ENCODE peak calls at places on chromosomes 6 and 20, in four cellular contexts. Y is H1, D is H9, P is IMR-90. Q is an unnamed sample.

GRCh38 chr6:134317471-134318131 is at the start of gene SGK1:
- DNase-seq in Y (peak; percentile 66), D (peak; percentile 65), P (peak; percentile 49), Q (peak; percentile 62)

GRCh38 chr6:110874880-110875547 is 429 bp downstream of the AMD1 start:
- DNase-seq in Y (no peak), D (no peak), P (no peak), Q (no peak)

GRCh38 chr6:41718828-41719227 is 16.6 kb downstream of the TFEB start:
- DNase-seq in Y (no peak), D (no peak), P (no peak), Q (no peak)

GRCh38 chr20:44068780-44069191 is 118.2 kb downstream of the JPH2 start:
- DNase-seq in Y (no peak), D (no peak), P (no peak), Q (no peak)

GRCh38 chr20:4811661-4812181 is 90.0 kb downstream of the PRND start:
- DNase-seq in Y (no peak), D (no peak), P (no peak), Q (no peak)

GRCh38 chr20:43248341-43248740 is 58.6 kb upstream of the PTPRT start:
- DNase-seq in Y (no peak), D (no peak), P (no peak), Q (no peak)

GRCh38 chr6:151175924-151176445 is 63.8 kb upstream of the AKAP12 start:
- DNase-seq in Y (no peak), D (peak; percentile 44), P (no peak), Q (peak; percentile 50)

GRCh38 chr20:64228751-64229518 is 26.6 kb upstream of the PCMTD2 start:
- DNase-seq in Y (no peak), D (no peak), P (no peak), Q (no peak)

GRCh38 chr6:136723780-136724179 is 68.5 kb downstream of the MAP3K5 start:
- DNase-seq in Y (no peak), D (no peak), P (no peak), Q (no peak)

GRCh38 chr20:19438488-19438887 is 226.0 kb downstream of the SLC24A3 start:
- DNase-seq in Y (no peak), D (no peak), P (no peak), Q (no peak)

GRCh38 chr6:48151142-48151541 is 40.1 kb upstream of the PTCHD4 start:
- DNase-seq in Y (no peak), D (no peak), P (no peak), Q (no peak)

GRCh38 chr6:167966540-167966905 is 30.9 kb upstream of the KIF25 start:
- DNase-seq in Y (no peak), D (no peak), P (no peak), Q (no peak)

GRCh38 chr6:7138921-7139358 is 31.2 kb downstream of the RREB1 start:
- DNase-seq in Y (no peak), D (peak; percentile 64), P (no peak), Q (peak; percentile 93)

GRCh38 chr6:25627001-25627400 is 25.0 kb upstream of the SCGN start:
- DNase-seq in Y (no peak), D (peak; percentile 66), P (no peak), Q (peak; percentile 65)

GRCh38 chr6:16129623-16130243 is 847 bp downstream of the MYLIP start:
- DNase-seq in Y (peak; percentile 56), D (peak; percentile 36), P (peak; percentile 5), Q (peak; percentile 51)

GRCh38 chr6:10401004-10401536 is 13.8 kb downstream of the TFAP2A start:
- DNase-seq in Y (no peak), D (no peak), P (no peak), Q (peak; percentile 49)

GRCh38 chr6:159527351-159527750 is 165.7 kb downstream of the SOD2 start:
- DNase-seq in Y (no peak), D (no peak), P (no peak), Q (peak; percentile 51)

GRCh38 chr6:7107578-7108195 is at the start of gene RREB1:
- DNase-seq in Y (peak; percentile 74), D (peak; percentile 70), P (peak; percentile 54), Q (peak; percentile 82)

DNA sequence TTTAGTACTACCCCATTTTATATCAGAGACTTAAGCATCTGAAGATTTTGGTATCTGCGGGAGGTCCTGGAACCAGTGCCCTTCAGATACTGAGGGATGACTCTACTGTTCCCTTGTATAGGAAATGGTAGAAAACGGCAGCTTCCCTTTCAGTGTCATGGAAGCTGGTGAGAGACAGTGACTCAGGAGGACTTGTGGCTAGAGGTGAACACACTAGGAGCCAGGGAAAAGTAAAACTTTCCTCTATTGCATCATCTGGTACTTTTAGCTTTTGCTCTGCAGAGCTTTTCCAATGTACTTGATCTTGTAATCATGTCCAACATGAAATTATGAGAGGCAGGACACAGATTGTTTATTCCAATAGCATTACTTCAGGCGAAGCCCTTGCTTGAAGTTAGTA is 45.0 kb downstream of the RNF144B start:
- DNase-seq in Y (no peak), D (no peak), P (peak; percentile 89), Q (peak; percentile 31)
- H3K4me1 ChIP-seq in Y (no peaks in the 10 kb centered on the region), D (peaks cover 2% of the 10 kb centered on the region), P (peaks cover 7% of the 10 kb centered on the region), Q (no peaks in the 10 kb centered on the region)

GRCh38 chr20:49909499-49910339 is 5.6 kb downstream of the SPATA2 start:
- DNase-seq in Y (no peak), D (no peak), P (no peak), Q (peak; percentile 64)
- H3K79me1 ChIP-seq in Y (peaks cover 12% of the 10 kb centered on the region), D (peaks cover 5% of the 10 kb centered on the region), P (peaks cover 76% of the 10 kb centered on the region), Q (peaks cover 26% of the 10 kb centered on the region)

GRCh38 chr6:90370493-90370959 is 73.9 kb upstream of the BACH2 start:
- DNase-seq in Y (no peak), D (no peak), P (peak; percentile 34), Q (peak; percentile 54)

GRCh38 chr6:90374201-90374600 is 77.6 kb upstream of the BACH2 start:
- DNase-seq in Y (no peak), D (no peak), P (no peak), Q (no peak)

GRCh38 chr6:90375681-90376439 is 79.2 kb upstream of the BACH2 start:
- DNase-seq in Y (no peak), D (no peak), P (peak; percentile 87), Q (no peak)
- H4K5ac ChIP-seq in Y (no peak overlapping the region), D (no peak overlapping the region), P (peak overlapping the region; percentile 18), Q (no peak overlapping the region)

GRCh38 chr6:109474995-109475394 is 8.0 kb downstream of the ZBTB24 start:
- DNase-seq in Y (no peak), D (no peak), P (no peak), Q (no peak)
- H3K4me1 ChIP-seq in Y (no peaks in the 10 kb centered on the region), D (peaks cover 3% of the 10 kb centered on the region), P (peaks cover 7% of the 10 kb centered on the region), Q (peaks cover 2% of the 10 kb centered on the region)

GRCh38 chr6:18226451-18226850 is 37.9 kb downstream of the DEK start:
- DNase-seq in Y (peak; percentile 39), D (no peak), P (peak; percentile 64), Q (peak; percentile 80)
- H3K79me1 ChIP-seq in Y (no peaks in the 10 kb centered on the region), D (peaks cover 2% of the 10 kb centered on the region), P (peaks cover 21% of the 10 kb centered on the region), Q (peaks cover 6% of the 10 kb centered on the region)

DNA sequence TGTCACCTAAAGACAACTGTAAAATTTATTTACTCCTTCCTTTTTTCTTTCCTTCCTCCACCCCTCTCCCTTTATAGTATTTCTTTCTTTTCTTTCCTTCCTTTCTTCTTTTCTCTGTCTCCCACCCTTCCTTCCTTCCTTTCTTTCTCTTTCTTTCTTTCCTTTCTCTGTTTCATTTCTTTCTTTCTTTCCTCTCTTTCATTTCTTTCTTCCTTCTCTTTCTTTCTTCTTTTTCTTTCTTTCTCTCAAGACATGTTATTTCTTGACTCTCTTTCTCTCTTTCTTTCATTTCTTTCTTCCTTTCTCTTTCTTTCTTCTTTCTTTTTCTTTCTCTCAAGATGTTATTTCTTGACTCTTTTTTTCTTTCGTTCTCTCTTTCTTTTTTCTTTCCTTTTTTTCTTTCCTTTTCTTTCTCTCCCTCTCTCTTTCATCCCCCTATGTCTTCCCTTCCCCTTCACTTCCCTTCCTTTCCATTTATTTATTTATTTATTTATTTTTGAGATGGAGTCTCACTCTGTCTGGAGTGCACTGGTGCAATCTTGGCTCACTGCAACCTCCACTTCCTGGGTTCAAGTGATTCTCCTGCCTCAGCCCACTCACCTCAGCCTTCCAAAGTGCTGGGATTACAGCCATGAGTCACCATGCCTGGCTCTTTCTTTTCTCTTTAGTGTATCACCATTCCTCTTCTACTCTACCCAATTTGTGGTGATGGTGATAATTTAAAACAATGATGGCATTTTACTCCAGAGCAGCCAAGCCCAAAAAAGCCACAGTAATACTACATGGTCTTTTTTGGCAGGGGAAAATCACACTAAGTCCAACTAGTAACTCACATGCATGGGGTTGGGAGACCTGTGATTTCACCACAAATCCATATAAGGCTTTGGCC is 188.2 kb downstream of the ADGRG6 start:
- DNase-seq in Y (no peak), D (no peak), P (no peak), Q (no peak)
- H4K5ac ChIP-seq in Y (no peak overlapping the region), D (no peak overlapping the region), P (no peak overlapping the region), Q (no peak overlapping the region)

DNA sequence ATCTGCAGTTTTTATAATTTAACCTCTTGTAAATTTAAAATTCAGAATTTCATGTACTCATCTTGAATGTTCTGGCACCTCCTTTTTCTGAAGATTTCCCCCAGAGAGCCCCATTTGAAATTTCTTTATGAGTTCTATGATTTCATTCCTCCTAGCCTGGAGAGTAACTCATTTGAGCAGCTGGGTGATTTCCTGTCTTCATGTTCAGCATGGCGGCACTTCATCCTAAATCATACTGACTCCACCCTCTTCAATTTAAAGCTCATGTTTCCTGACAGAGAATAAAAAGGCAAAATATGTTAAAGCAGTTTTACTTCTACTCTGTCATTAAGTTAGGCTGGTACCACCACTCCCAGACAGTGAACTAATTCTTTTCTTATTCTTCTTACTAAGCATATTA is 250.9 kb upstream of the POU3F2 start:
- DNase-seq in Y (no peak), D (no peak), P (no peak), Q (no peak)
- H3K4me1 ChIP-seq in Y (no peaks in the 10 kb centered on the region), D (no peaks in the 10 kb centered on the region), P (no peaks in the 10 kb centered on the region), Q (no peaks in the 10 kb centered on the region)

DNA sequence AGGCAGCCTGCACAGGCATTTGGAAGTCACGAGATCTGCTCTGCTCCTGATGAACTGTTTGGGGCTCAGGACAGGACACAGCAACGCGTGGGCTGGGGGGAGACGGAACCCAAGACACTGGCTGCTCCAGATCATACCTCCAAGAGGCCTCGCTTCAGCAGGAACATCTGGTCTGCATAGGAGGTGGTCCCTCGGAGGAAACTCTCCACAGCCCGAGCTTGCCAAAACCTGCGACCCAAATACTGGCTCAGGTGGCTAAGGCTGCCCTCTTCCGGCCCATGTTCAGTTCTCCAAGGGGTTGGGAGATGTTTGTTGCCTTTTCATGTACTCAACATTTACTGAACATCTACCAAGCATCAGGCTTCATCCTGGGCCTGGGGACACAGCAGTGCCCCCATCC is 51.7 kb downstream of the MYH7B start:
- DNase-seq in Y (no peak), D (no peak), P (no peak), Q (no peak)
- H3K79me1 ChIP-seq in Y (no peaks in the 10 kb centered on the region), D (no peaks in the 10 kb centered on the region), P (peaks cover 35% of the 10 kb centered on the region), Q (no peaks in the 10 kb centered on the region)

GRCh38 chr6:53703047-53703446 is 37.5 kb upstream of the KLHL31 start:
- DNase-seq in Y (no peak), D (no peak), P (no peak), Q (no peak)

GRCh38 chr6:53704700-53705099 is 39.1 kb upstream of the KLHL31 start:
- DNase-seq in Y (no peak), D (no peak), P (no peak), Q (no peak)

GRCh38 chr6:53702316-53702715 is 36.8 kb upstream of the KLHL31 start:
- DNase-seq in Y (no peak), D (no peak), P (no peak), Q (no peak)

GRCh38 chr6:53707108-53707897 is 41.7 kb upstream of the KLHL31 start:
- DNase-seq in Y (no peak), D (no peak), P (peak; percentile 61), Q (no peak)

DNA sequence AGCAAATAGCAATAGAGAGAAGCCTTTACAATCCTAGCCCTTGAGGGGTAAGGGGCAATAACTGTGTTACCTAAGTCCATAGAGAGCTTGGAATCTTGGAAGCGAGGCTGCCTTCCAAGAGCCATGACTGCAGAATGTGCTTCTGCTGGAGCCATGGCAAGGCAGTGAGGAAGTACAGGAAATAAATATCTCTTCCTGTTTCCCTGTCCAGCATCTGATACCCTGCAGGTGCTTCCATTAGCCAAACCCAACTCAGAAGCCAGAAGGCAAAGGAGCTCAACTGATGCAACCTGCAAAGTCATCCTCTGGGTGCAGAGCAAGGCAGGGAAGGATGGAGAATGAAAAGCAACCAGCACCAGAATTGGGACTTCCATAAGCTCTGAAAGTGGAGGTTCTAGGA is 41.0 kb upstream of the KLHL31 start:
- DNase-seq in Y (no peak), D (no peak), P (no peak), Q (no peak)
- H4K5ac ChIP-seq in Y (no peak overlapping the region), D (no peak overlapping the region), P (no peak overlapping the region), Q (no peak overlapping the region)

Q was measured in mesendoderm.